ENCODE peak calls at places on chromosome 19, in six cellular contexts. E, D, L, T, O and N are unnamed samples.

GRCh38 chr19:1064661-1065605 is 2.0 kb upstream of the ARHGAP45 start:
- DNase-seq in D (no peak), E (peak; percentile 88), O (no peak), T (no peak), L (no peak), N (peak; percentile 72)

GRCh38 chr19:35232912-35233311 is 4.4 kb upstream of the FAM187B start:
- DNase-seq in T (no peak), E (no peak), O (peak; percentile 21), L (no peak), D (no peak), N (no peak)

GRCh38 chr19:39953915-39954314 is 17.1 kb upstream of the PSMC4 start:
- DNase-seq in L (no peak), O (no peak), T (no peak), E (no peak), D (no peak), N (no peak)

GRCh38 chr19:2387367-2388288 is 27.6 kb downstream of the TMPRSS9 start:
- DNase-seq in L (no peak), E (no peak), D (no peak), O (no peak), T (no peak), N (no peak)

GRCh38 chr19:54412877-54413276 is 2.4 kb upstream of the TTYH1 start:
- DNase-seq in L (no peak), T (no peak), D (no peak), O (no peak), E (no peak), N (no peak)

GRCh38 chr19:19362075-19362474 is 41.4 kb downstream of the MAU2 start:
- DNase-seq in T (no peak), O (no peak), E (no peak), L (no peak), D (no peak), N (no peak)

GRCh38 chr19:4701557-4701956 is 22.1 kb downstream of the DPP9 start:
- DNase-seq in D (no peak), O (no peak), T (no peak), E (no peak), L (no peak), N (no peak)

GRCh38 chr19:31002852-31003251 is 346.4 kb downstream of the TSHZ3 start:
- DNase-seq in L (no peak), E (peak; percentile 11), O (no peak), T (no peak), D (no peak), N (no peak)

GRCh38 chr19:33683881-33684549 is 62.3 kb downstream of the CHST8 start:
- DNase-seq in O (peak; percentile 7), E (no peak), D (no peak), T (peak; percentile 61), L (no peak), N (no peak)

GRCh38 chr19:4229179-4229931 is at the start of gene EBI3:
- DNase-seq in T (no peak), O (no peak), D (peak; percentile 77), L (peak; percentile 88), E (no peak), N (no peak)

GRCh38 chr19:10036601-10037071 is 23.4 kb downstream of the RDH8 start:
- DNase-seq in L (no peak), O (peak; percentile 73), D (no peak), E (no peak), T (no peak), N (no peak)

GRCh38 chr19:2428756-2429711 is 1.6 kb upstream of the TIMM13 start:
- DNase-seq in D (no peak), T (no peak), L (no peak), E (no peak), O (no peak), N (no peak)

GRCh38 chr19:18726846-18727245 is 43.4 kb downstream of the CRTC1 start:
- DNase-seq in T (no peak), L (no peak), E (no peak), D (no peak), O (no peak), N (no peak)

GRCh38 chr19:56096665-56097064 is 24.4 kb downstream of the ZNF787 start:
- DNase-seq in E (no peak), T (no peak), O (no peak), D (no peak), L (no peak), N (no peak)

GRCh38 chr19:18361646-18362045 is 21.2 kb downstream of the PGPEP1 start:
- DNase-seq in D (no peak), L (no peak), O (no peak), T (no peak), E (no peak), N (no peak)

GRCh38 chr19:8505680-8506401 is 3.4 kb upstream of the PRAM1 start:
- DNase-seq in E (peak; percentile 98), O (peak; percentile 58), T (peak; percentile 49), D (peak; percentile 84), L (no peak), N (peak; percentile 73)

GRCh38 chr19:47272448-47273312 is 2.0 kb upstream of the INAFM1 start:
- DNase-seq in O (no peak), E (no peak), D (peak; percentile 59), L (no peak), T (no peak), N (no peak)

GRCh38 chr19:1767464-1767933 is 14.2 kb downstream of the ONECUT3 start:
- DNase-seq in L (no peak), O (no peak), D (peak; percentile 91), T (no peak), E (peak; percentile 96), N (no peak)

GRCh38 chr19:3809881-3810707 is 23.9 kb upstream of the MATK start:
- DNase-seq in L (no peak), O (no peak), D (no peak), T (no peak), E (no peak), N (no peak)

GRCh38 chr19:10173527-10173926 is 21.2 kb downstream of the DNMT1 start:
- DNase-seq in O (no peak), L (no peak), D (no peak), T (no peak), E (no peak), N (no peak)

GRCh38 chr19:5949792-5950305 is 28.1 kb downstream of the RANBP3 start:
- DNase-seq in D (no peak), T (no peak), E (no peak), O (no peak), L (no peak), N (no peak)
- TF ChIP-seq GABPA in D (no peak), T (no peak), E (no peak), O (no peak), L (no peak), N (no peak)

GRCh38 chr19:15776991-15777787 is 10.3 kb upstream of the OR10H5 start:
- DNase-seq in L (no peak), T (no peak), D (no peak), E (no peak), O (no peak), N (no peak)

GRCh38 chr19:15779756-15780476 is 7.5 kb upstream of the OR10H5 start:
- DNase-seq in D (no peak), E (no peak), T (no peak), O (peak; percentile 45), L (no peak), N (no peak)

GRCh38 chr19:15782211-15782610 is 5.2 kb upstream of the OR10H5 start:
- DNase-seq in T (no peak), O (no peak), D (no peak), E (no peak), L (no peak), N (no peak)

GRCh38 chr19:15781659-15782058 is 5.8 kb upstream of the OR10H5 start:
- DNase-seq in E (no peak), T (no peak), O (no peak), D (no peak), L (no peak), N (no peak)

DNA sequence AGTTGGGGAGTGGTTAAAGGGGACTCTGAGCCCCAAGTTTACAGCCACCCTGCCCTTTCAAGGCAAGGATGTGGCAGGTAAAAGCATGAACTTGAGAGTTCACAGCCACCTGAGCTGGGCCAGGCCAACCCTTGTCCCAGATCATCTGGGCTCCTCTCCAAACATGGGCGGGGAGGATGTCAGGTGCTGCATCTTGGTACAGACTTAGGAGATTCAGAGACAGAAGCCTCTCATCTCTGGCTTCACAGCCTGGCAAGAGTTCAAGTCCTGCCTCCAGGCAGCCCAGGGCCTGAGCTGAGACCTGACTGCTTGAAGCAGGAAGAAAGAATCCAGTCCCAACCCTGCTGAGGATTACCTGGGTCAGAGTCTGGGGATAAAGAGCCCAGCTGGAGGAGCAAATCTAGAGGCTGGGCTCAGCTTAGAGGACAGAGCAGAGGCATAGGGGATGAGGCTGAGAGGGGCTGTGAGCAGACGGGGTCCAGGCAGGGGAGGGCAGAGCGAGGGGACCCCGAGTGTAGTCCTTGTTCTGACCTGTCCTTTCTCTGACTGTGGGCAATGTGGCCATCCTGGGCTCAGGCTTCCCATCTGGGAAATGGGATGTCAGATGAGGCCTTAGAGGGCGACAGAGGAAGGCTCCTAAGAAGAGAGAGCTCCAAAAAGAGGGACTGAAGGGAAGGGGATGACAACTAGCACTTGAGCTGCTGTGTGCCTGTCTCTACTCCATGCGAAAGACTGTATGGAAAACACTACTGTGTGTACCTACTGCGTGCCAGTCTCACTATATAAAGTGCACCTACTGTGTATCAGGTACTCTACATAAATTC is 6.7 kb upstream of the OR10H5 start:
- DNase-seq in E (no peak), L (no peak), O (no peak), D (no peak), T (no peak), N (no peak)
- TF ChIP-seq GABPA in E (no peak), L (no peak), O (no peak), D (no peak), T (no peak), N (no peak)

GRCh38 chr19:49626243-49626642 is 13.7 kb downstream of the RRAS start:
- DNase-seq in T (no peak), O (no peak), D (no peak), L (no peak), E (no peak), N (no peak)
- TF ChIP-seq GABPA in T (no peak), O (no peak), D (no peak), L (no peak), E (no peak), N (no peak)

DNA sequence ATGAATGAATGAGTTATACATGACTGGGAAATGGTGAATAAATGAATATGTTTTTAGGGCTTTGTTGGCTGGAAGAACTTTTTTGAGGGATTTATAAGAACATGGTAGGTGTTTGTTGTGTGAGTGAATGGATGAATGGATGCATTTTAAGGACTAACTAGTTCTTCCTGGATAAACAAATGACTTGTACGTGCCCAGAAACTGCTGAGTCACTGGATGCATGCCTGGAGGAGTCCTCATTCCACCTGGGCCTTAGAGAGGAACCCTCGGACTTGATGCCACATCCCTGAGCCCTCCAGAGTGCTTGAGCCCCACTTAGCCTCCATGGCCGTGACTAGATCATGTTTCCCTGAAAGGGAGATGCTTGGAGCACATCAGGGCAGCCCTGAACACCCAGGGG is 153.4 kb downstream of the DPF1 start:
- DNase-seq in O (no peak), T (no peak), L (no peak), D (no peak), E (no peak), N (no peak)
- TF ChIP-seq GABPA in O (no peak), T (no peak), L (no peak), D (no peak), E (no peak), N (no peak)

GRCh38 chr19:41431426-41432386 is 4.5 kb upstream of the B3GNT8 start:
- DNase-seq in D (no peak), L (no peak), E (no peak), O (peak; percentile 24), T (no peak), N (peak; percentile 80)
- TF ChIP-seq GABPA in D (no peak), L (no peak), E (no peak), O (no peak), T (no peak), N (no peak)

GRCh38 chr19:44643605-44644390 is at the start of gene PVR:
- DNase-seq in E (peak; percentile 95), T (peak; percentile 29), D (peak; percentile 73), L (no peak), O (peak; percentile 50), N (peak; percentile 55)
- TF ChIP-seq GABPA in E (no peak), T (no peak), D (no peak), L (no peak), O (no peak), N (no peak)